ENCODE peak calls at places on chromosome 18, in four cellular contexts. One of them, this sample, is unnamed.

GRCh38 chr18:74522635-74523548 is 11.4 kb upstream of the CNDP1 start:
- DNase-seq in endothelial cell of umbilical vein: no peak
- DNase-seq in M059J: peak
- DNase-seq in LNCaP clone FGC: no peak
- DNase-seq in this sample: no peak

GRCh38 chr18:45384137-45384998 is 230.9 kb upstream of the SLC14A2 start:
- DNase-seq in endothelial cell of umbilical vein: peak
- DNase-seq in M059J: peak
- DNase-seq in LNCaP clone FGC: peak
- DNase-seq in this sample: peak

GRCh38 chr18:47260138-47260923 is 8.9 kb upstream of the SKOR2 start:
- DNase-seq in endothelial cell of umbilical vein: peak
- DNase-seq in M059J: peak
- DNase-seq in LNCaP clone FGC: peak
- DNase-seq in this sample: no peak

GRCh38 chr18:32714571-32715148 is 58.2 kb downstream of the KLHL14 start:
- DNase-seq in endothelial cell of umbilical vein: peak
- DNase-seq in M059J: peak
- DNase-seq in LNCaP clone FGC: peak
- DNase-seq in this sample: peak

GRCh38 chr18:43539862-43540261 is 262.6 kb upstream of the SYT4 start:
- DNase-seq in endothelial cell of umbilical vein: no peak
- DNase-seq in M059J: no peak
- DNase-seq in LNCaP clone FGC: no peak
- DNase-seq in this sample: no peak

GRCh38 chr18:21489119-21489750 is 111.3 kb downstream of the ESCO1 start:
- DNase-seq in endothelial cell of umbilical vein: peak
- DNase-seq in M059J: peak
- DNase-seq in LNCaP clone FGC: peak
- DNase-seq in this sample: peak

GRCh38 chr18:76260941-76261472 is 234.0 kb downstream of the ZNF516 start:
- DNase-seq in endothelial cell of umbilical vein: no peak
- DNase-seq in M059J: no peak
- DNase-seq in LNCaP clone FGC: no peak
- DNase-seq in this sample: no peak

GRCh38 chr18:58996131-58996632 is 131.5 kb downstream of the ZNF532 start:
- DNase-seq in endothelial cell of umbilical vein: peak
- DNase-seq in M059J: peak
- DNase-seq in LNCaP clone FGC: no peak
- DNase-seq in this sample: no peak

GRCh38 chr18:36132756-36133155 is 3.1 kb downstream of the ELP2 start:
- DNase-seq in endothelial cell of umbilical vein: no peak
- DNase-seq in M059J: no peak
- DNase-seq in LNCaP clone FGC: no peak
- DNase-seq in this sample: no peak

GRCh38 chr18:37385846-37386435 is 179.7 kb downstream of the CELF4 start:
- DNase-seq in endothelial cell of umbilical vein: peak
- DNase-seq in M059J: peak
- DNase-seq in LNCaP clone FGC: peak
- DNase-seq in this sample: no peak

GRCh38 chr18:74407888-74408287 is 49.2 kb downstream of the DIPK1C start:
- DNase-seq in endothelial cell of umbilical vein: no peak
- DNase-seq in M059J: no peak
- DNase-seq in LNCaP clone FGC: no peak
- DNase-seq in this sample: no peak

GRCh38 chr18:9719421-9719981 is 11.4 kb downstream of the RAB31 start:
- DNase-seq in endothelial cell of umbilical vein: peak
- DNase-seq in M059J: peak
- DNase-seq in LNCaP clone FGC: no peak
- DNase-seq in this sample: no peak

GRCh38 chr18:21741511-21742322 is 1.1 kb downstream of the MIB1 start:
- DNase-seq in endothelial cell of umbilical vein: peak
- DNase-seq in M059J: peak
- DNase-seq in LNCaP clone FGC: no peak
- DNase-seq in this sample: peak

GRCh38 chr18:47254341-47254939 is 3.0 kb upstream of the SKOR2 start:
- DNase-seq in endothelial cell of umbilical vein: peak
- DNase-seq in M059J: peak
- DNase-seq in LNCaP clone FGC: no peak
- DNase-seq in this sample: no peak

GRCh38 chr18:1104265-1104792 is 199.7 kb downstream of the ADCYAP1 start:
- DNase-seq in endothelial cell of umbilical vein: peak
- DNase-seq in M059J: peak
- DNase-seq in LNCaP clone FGC: no peak
- DNase-seq in this sample: no peak

GRCh38 chr18:36576339-36576738 is 252.5 kb downstream of the TPGS2 start:
- DNase-seq in endothelial cell of umbilical vein: no peak
- DNase-seq in M059J: no peak
- DNase-seq in LNCaP clone FGC: no peak
- DNase-seq in this sample: no peak

GRCh38 chr18:44197837-44198236 is 482.9 kb upstream of the SETBP1 start:
- DNase-seq in endothelial cell of umbilical vein: no peak
- DNase-seq in M059J: no peak
- DNase-seq in LNCaP clone FGC: no peak
- DNase-seq in this sample: no peak

GRCh38 chr18:63161032-63161727 is 158.4 kb downstream of the BCL2 start:
- DNase-seq in endothelial cell of umbilical vein: no peak
- DNase-seq in M059J: no peak
- DNase-seq in LNCaP clone FGC: no peak
- DNase-seq in this sample: no peak

GRCh38 chr18:5463390-5463789 is 80.4 kb downstream of the EPB41L3 start:
- DNase-seq in endothelial cell of umbilical vein: no peak
- DNase-seq in M059J: peak
- DNase-seq in LNCaP clone FGC: no peak
- DNase-seq in this sample: peak

GRCh38 chr18:11500153-11501122 is 109.0 kb upstream of the SLC35G4 start:
- DNase-seq in endothelial cell of umbilical vein: peak
- DNase-seq in M059J: peak
- DNase-seq in LNCaP clone FGC: no peak
- DNase-seq in this sample: no peak

GRCh38 chr18:70044626-70045025 is 97.0 kb upstream of the CD226 start:
- DNase-seq in endothelial cell of umbilical vein: peak
- DNase-seq in M059J: peak
- DNase-seq in LNCaP clone FGC: no peak
- DNase-seq in this sample: no peak

GRCh38 chr18:80167947-80168745 is 59.1 kb downstream of the ADNP2 start:
- DNase-seq in endothelial cell of umbilical vein: no peak
- DNase-seq in M059J: no peak
- DNase-seq in LNCaP clone FGC: no peak
- DNase-seq in this sample: no peak

GRCh38 chr18:75114231-75114630 is 94.7 kb downstream of the PTGR3 start:
- DNase-seq in endothelial cell of umbilical vein: no peak
- DNase-seq in M059J: no peak
- DNase-seq in LNCaP clone FGC: no peak
- DNase-seq in this sample: peak

GRCh38 chr18:42048150-42048549 is 93.1 kb downstream of the PIK3C3 start:
- DNase-seq in endothelial cell of umbilical vein: peak
- DNase-seq in M059J: peak
- DNase-seq in LNCaP clone FGC: no peak
- DNase-seq in this sample: no peak

GRCh38 chr18:72942766-72943165 is 75.0 kb upstream of the NETO1 start:
- DNase-seq in endothelial cell of umbilical vein: no peak
- DNase-seq in M059J: no peak
- DNase-seq in LNCaP clone FGC: no peak
- DNase-seq in this sample: no peak

GRCh38 chr18:28124239-28125029 is 52.5 kb downstream of the CDH2 start:
- DNase-seq in endothelial cell of umbilical vein: peak
- DNase-seq in M059J: no peak
- DNase-seq in LNCaP clone FGC: no peak
- DNase-seq in this sample: no peak

GRCh38 chr18:21191596-21192307 is 50.3 kb upstream of the GREB1L start:
- DNase-seq in endothelial cell of umbilical vein: peak
- DNase-seq in M059J: peak
- DNase-seq in LNCaP clone FGC: peak
- DNase-seq in this sample: peak